ENCODE peak calls at places on chromosomes 12 and 14, in eight cellular contexts. D is stomach, E is heart left ventricle, R is body of pancreas, W is transverse colon, M is uterus, Q is thyroid gland, I is ovary. J is an unnamed sample.

GRCh38 chr12:13573698-13574321 is 377.3 kb downstream of the EMP1 start:
- DNase-seq in D (no peak), E (no peak), R (no peak), W (no peak), M (no peak), Q (no peak), I (no peak), J (no peak)

GRCh38 chr14:20553024-20553423 is 7.8 kb downstream of the RNASE9 start:
- DNase-seq in D (no peak), E (no peak), R (no peak), W (no peak), M (no peak), Q (no peak), I (no peak), J (no peak)

GRCh38 chr12:50579757-50580267 is 75.0 kb downstream of the DIP2B start:
- DNase-seq in D (no peak), E (no peak), R (peak; percentile 28), W (no peak), M (no peak), Q (no peak), I (no peak), J (no peak)

GRCh38 chr12:47303207-47303606 is 223.4 kb upstream of the AMIGO2 start:
- DNase-seq in D (no peak), E (no peak), R (no peak), W (no peak), M (no peak), Q (no peak), I (no peak), J (no peak)

GRCh38 chr14:70257526-70257925 is 68.8 kb upstream of the SLC8A3 start:
- DNase-seq in D (no peak), E (no peak), R (no peak), W (peak; percentile 21), M (no peak), Q (no peak), I (no peak), J (no peak)

GRCh38 chr12:56677680-56678079 is 10.4 kb downstream of the PTGES3 start:
- DNase-seq in D (no peak), E (no peak), R (no peak), W (no peak), M (no peak), Q (no peak), I (no peak), J (no peak)

GRCh38 chr14:49966304-49966809 is 73.5 kb downstream of the ARF6 start:
- DNase-seq in D (peak; percentile 65), E (no peak), R (peak; percentile 68), W (peak; percentile 76), M (no peak), Q (no peak), I (no peak), J (no peak)

GRCh38 chr14:101028971-101029667 is 125.6 kb upstream of the RTL1 start:
- DNase-seq in D (no peak), E (no peak), R (peak; percentile 22), W (no peak), M (no peak), Q (no peak), I (no peak), J (no peak)

GRCh38 chr12:22477894-22478287 is 66.5 kb downstream of the C2CD5 start:
- DNase-seq in D (no peak), E (no peak), R (no peak), W (no peak), M (no peak), Q (no peak), I (no peak), J (no peak)

GRCh38 chr14:54570651-54571415 is 3.9 kb downstream of the SAMD4A start:
- DNase-seq in D (no peak), E (no peak), R (no peak), W (no peak), M (no peak), Q (no peak), I (no peak), J (no peak)

GRCh38 chr14:38143651-38144505 is 63.8 kb upstream of the SSTR1 start:
- DNase-seq in D (no peak), E (no peak), R (no peak), W (no peak), M (no peak), Q (no peak), I (no peak), J (no peak)

GRCh38 chr12:59780605-59781135 is 184.8 kb downstream of the SLC16A7 start:
- DNase-seq in D (no peak), E (no peak), R (no peak), W (no peak), M (no peak), Q (no peak), I (no peak), J (no peak)

GRCh38 chr14:100526632-100527031 is 60.6 kb downstream of the BEGAIN start:
- DNase-seq in D (peak; percentile 23), E (no peak), R (no peak), W (no peak), M (no peak), Q (no peak), I (no peak), J (peak; percentile 50)

GRCh38 chr14:90940318-90940962 is 120.0 kb downstream of the RPS6KA5 start:
- DNase-seq in D (no peak), E (no peak), R (no peak), W (no peak), M (no peak), Q (no peak), I (no peak), J (no peak)

GRCh38 chr12:119649202-119649808 is 18.6 kb upstream of the PRKAB1 start:
- DNase-seq in D (no peak), E (no peak), R (no peak), W (no peak), M (no peak), Q (no peak), I (no peak), J (no peak)

GRCh38 chr12:90899456-90900182 is 55.4 kb downstream of the CCER1 start:
- DNase-seq in D (no peak), E (no peak), R (no peak), W (no peak), M (no peak), Q (no peak), I (no peak), J (no peak)

GRCh38 chr14:68377459-68377858 is 415.4 kb downstream of the ZFP36L1 start:
- DNase-seq in D (no peak), E (peak; percentile 70), R (no peak), W (peak; percentile 76), M (peak; percentile 46), Q (no peak), I (no peak), J (peak; percentile 51)

GRCh38 chr12:89707992-89708792 is 446 bp downstream of the ATP2B1 start:
- DNase-seq in D (peak; percentile 36), E (peak; percentile 42), R (peak; percentile 45), W (peak; percentile 47), M (peak; percentile 34), Q (peak; percentile 47), I (peak; percentile 74), J (peak; percentile 39)

GRCh38 chr12:123319826-123320225 is 44.8 kb downstream of the SBNO1 start:
- DNase-seq in D (no peak), E (no peak), R (no peak), W (no peak), M (no peak), Q (no peak), I (no peak), J (no peak)

DNA sequence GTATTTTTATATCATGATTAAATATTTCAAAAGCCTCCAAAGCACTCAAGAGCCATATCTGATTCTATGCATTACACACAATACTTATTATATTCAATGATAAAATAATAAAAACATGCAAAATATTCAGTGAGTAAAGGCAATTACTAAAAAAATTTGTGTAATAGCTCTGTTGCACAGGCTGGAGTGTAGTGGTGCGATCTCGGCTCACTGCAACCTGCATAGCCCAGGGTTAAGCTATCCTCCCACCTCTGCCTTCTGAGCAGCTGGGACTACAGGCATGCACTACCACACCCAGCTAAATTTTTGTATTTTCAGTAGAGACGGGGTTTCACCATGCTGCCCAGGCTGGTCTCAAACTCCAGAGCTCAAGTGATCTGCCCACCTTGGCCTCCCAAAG is 45.4 kb downstream of the SBNO1 start:
- DNase-seq in D (no peak), E (no peak), R (no peak), W (no peak), M (no peak), Q (no peak), I (no peak), J (no peak)
- H3K36me3 ChIP-seq in D (peaks cover 79% of the 10 kb centered on the region), E (peaks cover 100% of the 10 kb centered on the region), R (peaks cover 53% of the 10 kb centered on the region), W (no peaks in the 10 kb centered on the region), M (no peaks in the 10 kb centered on the region), Q (peaks cover 89% of the 10 kb centered on the region), I (no peaks in the 10 kb centered on the region), J (no peaks in the 10 kb centered on the region)

DNA sequence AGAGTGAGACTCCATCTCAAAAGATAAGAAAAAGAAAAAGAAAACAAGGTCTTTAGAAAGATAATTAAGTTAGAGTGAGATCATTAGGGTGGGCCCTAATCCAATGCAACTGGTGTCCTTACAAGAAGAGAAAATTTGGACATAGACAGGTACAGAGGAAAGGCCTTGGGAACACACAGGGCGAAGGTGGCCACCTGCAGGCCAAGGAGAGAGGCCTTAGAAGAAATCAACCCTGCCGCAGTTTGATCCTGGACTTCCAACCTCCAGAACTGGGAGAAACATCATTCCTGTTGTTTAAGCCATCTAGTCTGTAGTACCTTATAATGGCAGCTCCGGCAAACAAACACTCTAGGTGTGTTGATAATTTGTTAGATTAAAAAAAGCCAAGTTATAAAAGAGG is 491.9 kb downstream of the MED13L start:
- DNase-seq in D (no peak), E (no peak), R (no peak), W (no peak), M (no peak), Q (no peak), I (no peak), J (no peak)
- TF ChIP-seq POLR2A in D (no peak), E (no peak), R (no peak), W (no peak), M (no peak), Q (no peak), I (no peak), J (no peak)

GRCh38 chr12:117363953-117364486 is 2.6 kb upstream of the NOS1 start:
- DNase-seq in D (no peak), E (no peak), R (no peak), W (no peak), M (no peak), Q (no peak), I (no peak), J (no peak)
- H3K27me3 ChIP-seq in D (peaks cover 11% of the 10 kb centered on the region), E (peaks cover 43% of the 10 kb centered on the region), R (no peaks in the 10 kb centered on the region), W (peaks cover 70% of the 10 kb centered on the region), M (peaks cover 21% of the 10 kb centered on the region), Q (peaks cover 12% of the 10 kb centered on the region), I (no peaks in the 10 kb centered on the region), J (peaks cover 41% of the 10 kb centered on the region)

GRCh38 chr14:105467942-105468471 is 6.6 kb upstream of the CRIP2 start:
- DNase-seq in D (no peak), E (peak; percentile 29), R (no peak), W (no peak), M (no peak), Q (no peak), I (peak; percentile 27), J (no peak)
- H3K36me3 ChIP-seq in D (peaks cover 32% of the 10 kb centered on the region), E (peaks cover 47% of the 10 kb centered on the region), R (peaks cover 11% of the 10 kb centered on the region), W (no peaks in the 10 kb centered on the region), M (no peaks in the 10 kb centered on the region), Q (peaks cover 27% of the 10 kb centered on the region), I (no peaks in the 10 kb centered on the region), J (no peaks in the 10 kb centered on the region)